ENCODE peak calls at places on chromosomes 6 and 20, in eight cellular contexts. H is fibroblast of gingiva; O is stimulated activated CD4-positive, alpha-beta T cell treated with anti-CD3 and anti-CD28 coated beads, Interleukin-1b, Interleukin-23, amount 100 ng/mL, for 4 hours; S is AG10803; G is D341Med; K is mesendoderm; F is T-helper 1 cell; R is memory B cell. E is an unnamed sample.

GRCh38 chr6:33815854-33816253 is 12.1 kb upstream of the MLN start:
- DNase-seq in H (no peak), O (no peak), S (no peak), G (peak), K (peak), F (no peak), R (no peak), E (peak)

GRCh38 chr6:130864344-130864743 is 37.1 kb downstream of the SMLR1 start:
- DNase-seq in H (no peak), O (no peak), S (no peak), G (no peak), K (no peak), F (no peak), R (no peak), E (no peak)

GRCh38 chr6:158706369-158706982 is 56.6 kb downstream of the SYTL3 start:
- DNase-seq in H (peak), O (no peak), S (peak), G (peak), K (peak), F (no peak), R (no peak), E (no peak)

GRCh38 chr6:136607204-136607931 is 57.1 kb upstream of the MAP7 start:
- DNase-seq in H (no peak), O (no peak), S (no peak), G (no peak), K (no peak), F (no peak), R (no peak), E (no peak)

GRCh38 chr6:5398530-5398929 is 137.2 kb downstream of the FARS2 start:
- DNase-seq in H (peak), O (no peak), S (peak), G (peak), K (peak), F (no peak), R (no peak), E (no peak)

GRCh38 chr6:142947702-142948480 is 2.9 kb upstream of the HIVEP2 start:
- DNase-seq in H (no peak), O (no peak), S (no peak), G (no peak), K (no peak), F (no peak), R (no peak), E (no peak)

GRCh38 chr6:33091957-33092356 is 16.2 kb downstream of the HLA-DPB1 start:
- DNase-seq in H (no peak), O (peak), S (no peak), G (peak), K (peak), F (peak), R (no peak), E (no peak)

GRCh38 chr6:44198684-44199083 is 18.0 kb upstream of the MYMX start:
- DNase-seq in H (no peak), O (no peak), S (no peak), G (no peak), K (no peak), F (no peak), R (no peak), E (no peak)

GRCh38 chr20:6663104-6663503 is 104.4 kb upstream of the BMP2 start:
- DNase-seq in H (no peak), O (no peak), S (no peak), G (no peak), K (peak), F (no peak), R (no peak), E (no peak)

GRCh38 chr6:40802481-40802880 is 215.3 kb upstream of the LRFN2 start:
- DNase-seq in H (no peak), O (no peak), S (no peak), G (no peak), K (no peak), F (no peak), R (no peak), E (no peak)